ENCODE peak calls at places on chromosomes 1 and 21, in nine cellular contexts. X, R, G, J, W, I, O, V and Z are unnamed samples.

GRCh38 chr21:38780879-38781278 is 24.9 kb upstream of the ETS2 start:
- DNase-seq in J (no peak), W (no peak), R (no peak), X (no peak), V (no peak), I (no peak), O (no peak), G (no peak), Z (no peak)

GRCh38 chr1:29238601-29238964 is 2.3 kb downstream of the PTPRU start:
- DNase-seq in G (no peak), X (no peak), V (no peak), R (no peak), J (no peak), W (no peak), O (peak; percentile 29), I (no peak), Z (no peak)

GRCh38 chr1:203428981-203429599 is 46.5 kb upstream of the PRELP start:
- DNase-seq in I (no peak), W (no peak), X (no peak), J (no peak), R (no peak), O (no peak), V (peak; percentile 55), G (peak; percentile 27), Z (no peak)

GRCh38 chr1:64517640-64518039 is 47.7 kb downstream of the CACHD1 start:
- DNase-seq in X (no peak), O (no peak), W (no peak), R (no peak), V (no peak), J (no peak), G (no peak), I (no peak), Z (no peak)

GRCh38 chr1:50422675-50422945 is 633 bp downstream of the DMRTA2 start:
- DNase-seq in G (no peak), R (no peak), W (no peak), X (no peak), I (no peak), J (no peak), O (no peak), V (no peak), Z (no peak)

GRCh38 chr1:176820292-176821056 is 344.0 kb downstream of the ASTN1 start:
- DNase-seq in O (no peak), V (no peak), J (no peak), I (no peak), G (no peak), X (no peak), W (no peak), R (no peak), Z (no peak)

GRCh38 chr1:171509191-171509590 is 23.9 kb downstream of the PRRC2C start:
- DNase-seq in I (no peak), X (no peak), W (no peak), G (no peak), O (no peak), V (no peak), J (no peak), R (no peak), Z (no peak)

GRCh38 chr1:179090923-179091322 is 9.1 kb downstream of the TOR3A start:
- DNase-seq in W (no peak), R (no peak), J (no peak), V (peak; percentile 18), X (no peak), I (no peak), G (no peak), O (no peak), Z (no peak)

GRCh38 chr1:183920651-183921050 is 115.7 kb downstream of the RGL1 start:
- DNase-seq in G (no peak), I (no peak), V (no peak), R (no peak), X (no peak), J (no peak), W (no peak), O (no peak), Z (no peak)

GRCh38 chr21:15976807-15977206 is 247.0 kb downstream of the USP25 start:
- DNase-seq in V (no peak), I (peak; percentile 4), O (no peak), J (no peak), W (no peak), R (no peak), G (peak; percentile 49), X (no peak), Z (no peak)
- TF ChIP-seq CTCF in V (no peak), I (no peak), O (no peak), J (no peak), W (peak; percentile 28), R (no peak), G (peak; percentile 52), X (no peak), Z (no peak)

GRCh38 chr1:210294991-210295773 is 33.5 kb upstream of the HHAT start:
- DNase-seq in J (no peak), R (peak; percentile 12), I (peak; percentile 18), V (no peak), W (no peak), O (peak; percentile 60), G (peak; percentile 85), X (peak; percentile 38), Z (no peak)
- H3K27ac ChIP-seq in J (peak overlapping the region; percentile 68), R (peak overlapping the region; percentile 25), I (peak overlapping the region; percentile 44), V (no peak overlapping the region), W (no peak overlapping the region), O (peak overlapping the region; percentile 98), G (peak overlapping the region; percentile 45), X (peak overlapping the region; percentile 90), Z (no peak overlapping the region)

DNA sequence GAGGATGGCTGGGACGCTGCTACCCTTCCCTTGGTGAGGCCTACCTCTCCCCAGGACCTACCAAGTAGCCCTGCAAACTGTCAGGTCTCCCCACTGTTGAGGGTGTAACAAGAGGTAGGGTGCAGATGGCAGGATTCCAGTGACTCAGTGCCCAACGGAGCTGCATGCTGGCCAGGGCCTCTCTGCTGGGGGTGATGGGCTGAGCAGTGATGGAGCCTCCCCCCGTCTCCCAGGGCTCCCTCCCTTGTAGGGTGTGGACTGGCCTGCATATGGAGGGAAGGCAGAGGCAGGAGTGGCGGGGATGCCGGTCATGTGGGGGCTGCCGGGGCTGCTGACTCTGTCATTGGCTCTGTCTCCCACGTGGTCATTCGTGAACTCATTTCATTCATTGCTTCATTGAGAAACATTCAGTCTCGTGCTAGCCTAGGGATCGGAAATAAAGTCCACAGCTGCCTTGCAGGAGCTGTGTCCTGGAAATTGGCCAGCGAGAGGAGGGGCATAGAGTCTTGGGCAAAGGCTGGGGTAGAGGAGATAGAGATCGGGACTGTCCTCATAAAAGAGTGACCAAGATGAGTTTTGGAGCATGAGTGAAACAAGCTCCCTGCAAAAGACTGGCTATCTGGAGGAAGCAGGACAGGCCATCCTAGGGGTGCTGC is 22.9 kb upstream of the DISP3 start:
- DNase-seq in X (no peak), G (no peak), W (no peak), J (no peak), I (no peak), R (no peak), O (no peak), V (no peak), Z (no peak)
- TF ChIP-seq CTCF in X (no peak), G (no peak), W (no peak), J (no peak), I (no peak), R (no peak), O (no peak), V (no peak), Z (no peak)

GRCh38 chr1:209157514-209158285 is 425.8 kb upstream of the CAMK1G start:
- DNase-seq in R (no peak), X (no peak), I (no peak), O (no peak), W (no peak), G (no peak), J (no peak), V (no peak), Z (no peak)
- H3K27ac ChIP-seq in R (no peak overlapping the region), X (no peak overlapping the region), I (no peak overlapping the region), O (no peak overlapping the region), W (no peak overlapping the region), G (no peak overlapping the region), J (no peak overlapping the region), V (no peak overlapping the region), Z (no peak overlapping the region)

GRCh38 chr1:187755536-187755935 is 926.8 kb downstream of the PLA2G4A start:
- DNase-seq in W (no peak), V (no peak), I (no peak), J (no peak), X (no peak), R (no peak), G (no peak), O (no peak), Z (no peak)
- TF ChIP-seq CTCF in W (no peak), V (no peak), I (no peak), J (no peak), X (no peak), R (no peak), G (no peak), O (no peak), Z (no peak)

GRCh38 chr1:201535778-201536245 is 3.1 kb upstream of the NAV1 start:
- DNase-seq in W (no peak), I (peak; percentile 18), J (no peak), V (no peak), G (no peak), O (peak; percentile 61), R (no peak), X (peak; percentile 59), Z (no peak)

GRCh38 chr1:201536542-201536941 is 2.4 kb upstream of the NAV1 start:
- DNase-seq in G (no peak), J (no peak), R (peak; percentile 53), O (peak; percentile 72), X (peak; percentile 85), I (peak; percentile 17), W (peak; percentile 92), V (no peak), Z (no peak)

GRCh38 chr1:201537966-201538617 is 835 bp upstream of the NAV1 start:
- DNase-seq in G (no peak), J (no peak), R (no peak), X (no peak), V (no peak), O (no peak), I (no peak), W (no peak), Z (no peak)

GRCh38 chr1:201537467-201537866 is 1.5 kb upstream of the NAV1 start:
- DNase-seq in J (no peak), O (no peak), I (no peak), V (no peak), G (no peak), W (no peak), R (no peak), X (no peak), Z (no peak)

DNA sequence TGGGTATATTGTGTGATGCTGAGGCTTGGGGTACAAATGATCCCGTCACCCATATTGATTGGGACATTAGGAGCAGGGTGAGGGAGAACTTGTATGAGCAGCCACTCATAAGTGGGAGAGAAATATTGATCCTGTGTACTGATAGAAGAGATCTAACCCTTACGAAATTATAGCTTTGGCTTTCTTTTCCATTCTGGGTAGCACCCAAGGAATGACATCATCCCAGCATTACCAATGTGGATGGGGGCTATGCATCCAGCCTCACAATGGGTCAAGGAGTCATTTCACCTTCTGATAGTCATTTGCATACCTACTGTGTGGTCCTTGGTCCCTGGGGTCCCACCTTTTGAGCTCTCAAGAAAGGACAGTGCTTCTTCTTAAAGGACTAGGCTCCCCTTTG is 1.9 kb upstream of the NAV1 start:
- DNase-seq in I (no peak), R (no peak), O (no peak), V (no peak), W (no peak), J (no peak), X (no peak), G (no peak), Z (no peak)
- H3K27ac ChIP-seq in I (peak overlapping the region; percentile 85), R (peak overlapping the region; percentile 76), O (peak overlapping the region; percentile 84), V (peak overlapping the region; percentile 3), W (no peak overlapping the region), J (peak overlapping the region; percentile 92), X (peak overlapping the region; percentile 85), G (no peak overlapping the region), Z (no peak overlapping the region)